ENCODE peak calls at places on chromosomes 12 and 14, in eight cellular contexts. C, A, Q, K, L, F, U and E are unnamed samples.

GRCh38 chr12:105738036-105738435 is 400.7 kb downstream of the NUAK1 start:
- DNase-seq in C (peak), A (peak), Q (no peak), K (no peak), L (no peak), F (no peak), U (no peak), E (no peak)

GRCh38 chr12:2267624-2268477 is 215.1 kb downstream of the CACNA1C start:
- DNase-seq in C (no peak), A (no peak), Q (no peak), K (peak), L (no peak), F (no peak), U (peak), E (no peak)

GRCh38 chr14:104864267-104865068 is 600 bp upstream of the CEP170B start:
- DNase-seq in C (no peak), A (peak), Q (peak), K (peak), L (no peak), F (peak), U (no peak), E (no peak)

GRCh38 chr14:73775339-73776193 is 61.4 kb upstream of the PNMA1 start:
- DNase-seq in C (no peak), A (no peak), Q (no peak), K (no peak), L (no peak), F (no peak), U (no peak), E (no peak)

GRCh38 chr14:93861846-93862641 is 65.1 kb upstream of the FAM181A start:
- DNase-seq in C (no peak), A (no peak), Q (no peak), K (no peak), L (no peak), F (no peak), U (no peak), E (no peak)

GRCh38 chr12:124279315-124279714 is 15.6 kb upstream of the RFLNA start:
- DNase-seq in C (no peak), A (no peak), Q (no peak), K (no peak), L (no peak), F (no peak), U (no peak), E (no peak)

GRCh38 chr12:51004504-51004903 is 21.7 kb downstream of the SLC11A2 start:
- DNase-seq in C (no peak), A (no peak), Q (no peak), K (no peak), L (no peak), F (no peak), U (no peak), E (no peak)

GRCh38 chr12:63410197-63410596 is 258.1 kb downstream of the DPY19L2 start:
- DNase-seq in C (peak), A (peak), Q (no peak), K (no peak), L (no peak), F (peak), U (no peak), E (peak)

GRCh38 chr14:85529803-85530574 is at the start of gene FLRT2:
- DNase-seq in C (peak), A (peak), Q (peak), K (peak), L (no peak), F (no peak), U (peak), E (no peak)

GRCh38 chr12:108773798-108774788 is 42.8 kb upstream of the CORO1C start:
- DNase-seq in C (peak), A (peak), Q (peak), K (peak), L (no peak), F (peak), U (peak), E (peak)

GRCh38 chr14:37197421-37198272 is at the start of gene MIPOL1:
- DNase-seq in C (peak), A (peak), Q (peak), K (peak), L (no peak), F (no peak), U (peak), E (no peak)

GRCh38 chr12:46456356-46457334 is 84.1 kb upstream of the SLC38A2 start:
- DNase-seq in C (peak), A (peak), Q (no peak), K (no peak), L (no peak), F (no peak), U (no peak), E (no peak)

GRCh38 chr14:90900712-90901111 is 84.5 kb upstream of the TTC7B start:
- DNase-seq in C (peak), A (no peak), Q (no peak), K (no peak), L (no peak), F (no peak), U (peak), E (no peak)

GRCh38 chr14:86055512-86055911 is 525.6 kb downstream of the FLRT2 start:
- DNase-seq in C (peak), A (peak), Q (no peak), K (no peak), L (peak), F (peak), U (peak), E (peak)

GRCh38 chr12:132492522-132492921 is 2.6 kb downstream of the FBRSL1 start:
- DNase-seq in C (no peak), A (no peak), Q (no peak), K (no peak), L (no peak), F (no peak), U (no peak), E (no peak)

GRCh38 chr14:92382677-92383076 is 59.7 kb downstream of the SLC24A4 start:
- DNase-seq in C (no peak), A (no peak), Q (no peak), K (no peak), L (no peak), F (no peak), U (no peak), E (no peak)

GRCh38 chr12:32390572-32391219 is 8.7 kb upstream of the FGD4 start:
- DNase-seq in C (peak), A (no peak), Q (peak), K (no peak), L (peak), F (no peak), U (peak), E (no peak)

GRCh38 chr12:49983892-49984291 is 11.1 kb downstream of the AQP6 start:
- DNase-seq in C (peak), A (peak), Q (no peak), K (peak), L (no peak), F (no peak), U (peak), E (no peak)

GRCh38 chr14:24274101-24274543 is 2.7 kb upstream of the RABGGTA start:
- DNase-seq in C (no peak), A (no peak), Q (peak), K (no peak), L (peak), F (peak), U (no peak), E (no peak)

GRCh38 chr12:67647547-67648305 is 819 bp upstream of the DYRK2 start:
- DNase-seq in C (peak), A (peak), Q (peak), K (peak), L (peak), F (peak), U (peak), E (no peak)

GRCh38 chr12:54411398-54412241 is 7.4 kb downstream of the ITGA5 start:
- DNase-seq in C (peak), A (peak), Q (peak), K (peak), L (peak), F (peak), U (peak), E (no peak)

GRCh38 chr12:47717443-47718193 is 7.7 kb downstream of the ENDOU start:
- DNase-seq in C (peak), A (peak), Q (peak), K (peak), L (peak), F (peak), U (peak), E (peak)

GRCh38 chr12:79682593-79682992 is 8.2 kb downstream of the PAWR start:
- DNase-seq in C (no peak), A (no peak), Q (no peak), K (no peak), L (no peak), F (no peak), U (no peak), E (no peak)

GRCh38 chr14:24398298-24398942 is 383 bp upstream of the NYNRIN start:
- DNase-seq in C (peak), A (peak), Q (no peak), K (peak), L (no peak), F (no peak), U (peak), E (no peak)

GRCh38 chr12:10272466-10272865 is 35.2 kb upstream of the KLRD1 start:
- DNase-seq in C (no peak), A (no peak), Q (no peak), K (no peak), L (no peak), F (no peak), U (no peak), E (no peak)

GRCh38 chr12:25775968-25776367 is 182.5 kb upstream of the RASSF8 start:
- DNase-seq in C (peak), A (peak), Q (no peak), K (peak), L (no peak), F (peak), U (no peak), E (no peak)

GRCh38 chr12:39867631-39868030 is 238.2 kb downstream of the SLC2A13 start:
- DNase-seq in C (no peak), A (no peak), Q (no peak), K (no peak), L (no peak), F (no peak), U (no peak), E (no peak)

GRCh38 chr12:49990269-49990668 is 17.5 kb downstream of the AQP6 start:
- DNase-seq in C (peak), A (no peak), Q (no peak), K (no peak), L (no peak), F (peak), U (no peak), E (no peak)

GRCh38 chr14:103155013-103155412 is 31.8 kb downstream of the TNFAIP2 start:
- DNase-seq in C (no peak), A (no peak), Q (peak), K (peak), L (no peak), F (peak), U (no peak), E (no peak)

GRCh38 chr12:54360717-54361456 is 3.4 kb downstream of the GPR84 start:
- DNase-seq in C (peak), A (peak), Q (peak), K (peak), L (peak), F (peak), U (peak), E (peak)

GRCh38 chr12:27285395-27285794 is 41.3 kb downstream of the STK38L start:
- DNase-seq in C (peak), A (peak), Q (no peak), K (no peak), L (no peak), F (peak), U (peak), E (no peak)

GRCh38 chr12:48882972-48883304 is 17.3 kb upstream of the RND1 start:
- DNase-seq in C (no peak), A (no peak), Q (no peak), K (no peak), L (no peak), F (no peak), U (no peak), E (no peak)

GRCh38 chr14:71103662-71104484 is 196.6 kb downstream of the PCNX1 start:
- DNase-seq in C (peak), A (peak), Q (peak), K (peak), L (peak), F (peak), U (peak), E (peak)

GRCh38 chr12:116879509-116880212 is 1.6 kb downstream of the HRK start:
- DNase-seq in C (no peak), A (no peak), Q (no peak), K (no peak), L (peak), F (no peak), U (peak), E (no peak)

GRCh38 chr12:69468237-69469026 is 1.8 kb upstream of the FRS2 start:
- DNase-seq in C (no peak), A (no peak), Q (no peak), K (no peak), L (no peak), F (no peak), U (no peak), E (no peak)
- H3K4me3 ChIP-seq in C (no peak), A (no peak), Q (no peak), K (no peak), L (no peak), F (no peak), U (no peak), E (no peak)

GRCh38 chr12:92340441-92341332 is 195.0 kb upstream of the BTG1 start:
- DNase-seq in C (no peak), A (no peak), Q (no peak), K (no peak), L (no peak), F (no peak), U (no peak), E (no peak)
- H3K4me3 ChIP-seq in C (no peak), A (no peak), Q (no peak), K (no peak), L (no peak), F (no peak), U (no peak), E (no peak)

GRCh38 chr12:58917699-58918334 is 2.5 kb downstream of the LRIG3 start:
- DNase-seq in C (peak), A (peak), Q (no peak), K (no peak), L (no peak), F (no peak), U (peak), E (no peak)

GRCh38 chr12:58918475-58918874 is 1.8 kb downstream of the LRIG3 start:
- DNase-seq in C (no peak), A (peak), Q (no peak), K (no peak), L (no peak), F (no peak), U (peak), E (no peak)

GRCh38 chr12:58915634-58916033 is 4.7 kb downstream of the LRIG3 start:
- DNase-seq in C (peak), A (peak), Q (peak), K (peak), L (no peak), F (no peak), U (peak), E (no peak)

GRCh38 chr12:58916153-58916709 is 4.1 kb downstream of the LRIG3 start:
- DNase-seq in C (no peak), A (no peak), Q (no peak), K (no peak), L (no peak), F (no peak), U (no peak), E (no peak)

GRCh38 chr12:58916891-58917570 is 3.3 kb downstream of the LRIG3 start:
- DNase-seq in C (peak), A (peak), Q (no peak), K (peak), L (no peak), F (no peak), U (peak), E (no peak)
- H3K4me3 ChIP-seq in C (peak), A (peak), Q (peak), K (peak), L (no peak), F (no peak), U (peak), E (no peak)

DNA sequence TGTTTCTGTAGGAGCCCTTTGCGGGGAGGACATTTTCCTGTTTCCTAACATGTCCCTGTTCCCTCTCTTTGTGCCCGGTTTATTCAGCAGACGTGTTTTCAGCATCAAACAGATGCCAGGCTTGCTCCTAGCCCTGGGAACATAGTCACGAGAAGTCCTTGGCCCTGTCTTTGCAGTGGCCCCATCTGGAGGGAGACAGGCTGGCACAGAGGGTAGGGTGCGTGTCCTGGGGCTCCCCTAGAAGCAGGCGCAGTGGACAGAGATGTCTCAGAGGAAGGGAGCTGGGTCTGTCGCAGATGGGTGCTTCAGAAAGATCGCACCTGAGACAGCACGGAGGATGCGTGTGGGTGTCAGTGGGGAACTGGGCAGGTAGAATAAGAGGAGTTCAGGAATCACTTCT is 75.0 kb upstream of the DYNC1H1 start:
- DNase-seq in C (no peak), A (no peak), Q (no peak), K (no peak), L (no peak), F (no peak), U (no peak), E (no peak)
- H3K4me3 ChIP-seq in C (no peak), A (no peak), Q (no peak), K (no peak), L (no peak), F (no peak), U (no peak), E (no peak)

DNA sequence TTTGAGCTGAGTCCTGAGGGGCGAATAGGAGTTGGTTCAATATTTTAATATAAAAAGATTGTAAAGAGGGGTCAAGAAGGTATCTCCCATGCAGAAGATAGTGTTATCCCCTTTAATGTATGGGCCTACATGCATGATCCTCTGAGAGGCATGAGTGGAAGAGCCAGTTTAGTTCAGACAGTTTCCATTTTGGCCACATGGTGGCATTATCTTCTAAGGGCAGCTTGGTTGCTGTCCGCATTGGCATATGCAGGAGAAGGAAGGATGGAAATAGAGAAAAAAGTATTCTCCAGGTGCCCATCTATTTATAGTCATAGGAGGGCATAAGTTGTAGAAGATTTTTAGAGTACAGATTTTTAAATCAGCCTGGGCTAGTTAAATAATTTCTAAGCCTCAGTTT is 5.4 kb downstream of the SAMD4A start:
- DNase-seq in C (peak), A (peak), Q (no peak), K (no peak), L (peak), F (peak), U (no peak), E (no peak)
- H3K4me3 ChIP-seq in C (no peak), A (no peak), Q (no peak), K (no peak), L (no peak), F (no peak), U (no peak), E (no peak)